ENCODE peak calls at places on chromosomes 6 and 20, in five cellular contexts. One of them, this sample, is unnamed.

GRCh38 chr6:97917369-97917768 is 634.4 kb upstream of the MMS22L start:
- DNase-seq in Peyer's patch: no peak
- DNase-seq in body of pancreas: no peak
- DNase-seq in suprapubic skin: no peak
- DNase-seq in foreskin fibroblast: no peak
- DNase-seq in this sample: no peak

GRCh38 chr6:134379086-134379485 is 61.2 kb upstream of the SGK1 start:
- DNase-seq in suprapubic skin: no peak
- DNase-seq in Peyer's patch: peak
- DNase-seq in foreskin fibroblast: no peak
- DNase-seq in body of pancreas: peak
- DNase-seq in this sample: no peak

GRCh38 chr6:109428889-109429477 is 11.4 kb downstream of the PPIL6 start:
- DNase-seq in suprapubic skin: no peak
- DNase-seq in foreskin fibroblast: peak
- DNase-seq in Peyer's patch: no peak
- DNase-seq in body of pancreas: no peak
- DNase-seq in this sample: no peak

GRCh38 chr6:29710281-29710941 is 12.8 kb upstream of the HLA-F start:
- DNase-seq in foreskin fibroblast: no peak
- DNase-seq in body of pancreas: no peak
- DNase-seq in Peyer's patch: no peak
- DNase-seq in suprapubic skin: no peak
- DNase-seq in this sample: no peak

GRCh38 chr6:101803146-101803545 is 409.6 kb downstream of the GRIK2 start:
- DNase-seq in suprapubic skin: no peak
- DNase-seq in body of pancreas: no peak
- DNase-seq in Peyer's patch: no peak
- DNase-seq in foreskin fibroblast: peak
- DNase-seq in this sample: no peak

GRCh38 chr20:4767084-4767483 is 45.4 kb downstream of the PRND start:
- DNase-seq in suprapubic skin: no peak
- DNase-seq in Peyer's patch: no peak
- DNase-seq in body of pancreas: no peak
- DNase-seq in foreskin fibroblast: no peak
- DNase-seq in this sample: no peak

GRCh38 chr6:37783831-37784584 is 35.5 kb upstream of the ZFAND3 start:
- DNase-seq in body of pancreas: peak
- DNase-seq in suprapubic skin: no peak
- DNase-seq in foreskin fibroblast: no peak
- DNase-seq in Peyer's patch: no peak
- DNase-seq in this sample: no peak

GRCh38 chr6:166408936-166409755 is 26.4 kb upstream of the MPC1 start:
- DNase-seq in suprapubic skin: peak
- DNase-seq in Peyer's patch: no peak
- DNase-seq in body of pancreas: no peak
- DNase-seq in foreskin fibroblast: no peak
- DNase-seq in this sample: no peak

GRCh38 chr6:26272171-26272631 is 92.8 kb upstream of the BTN3A2 start:
- DNase-seq in Peyer's patch: peak
- DNase-seq in foreskin fibroblast: no peak
- DNase-seq in body of pancreas: no peak
- DNase-seq in suprapubic skin: peak
- DNase-seq in this sample: no peak

GRCh38 chr6:14787677-14788076 is 458.2 kb upstream of the JARID2 start:
- DNase-seq in Peyer's patch: no peak
- DNase-seq in foreskin fibroblast: no peak
- DNase-seq in body of pancreas: no peak
- DNase-seq in suprapubic skin: no peak
- DNase-seq in this sample: no peak

GRCh38 chr6:167078745-167079144 is 44.2 kb upstream of the CCR6 start:
- DNase-seq in Peyer's patch: no peak
- DNase-seq in foreskin fibroblast: no peak
- DNase-seq in suprapubic skin: no peak
- DNase-seq in body of pancreas: no peak
- DNase-seq in this sample: no peak

GRCh38 chr20:37411408-37412306 is 65.7 kb downstream of the SRC start:
- DNase-seq in body of pancreas: no peak
- DNase-seq in Peyer's patch: no peak
- DNase-seq in suprapubic skin: no peak
- DNase-seq in foreskin fibroblast: no peak
- DNase-seq in this sample: no peak

GRCh38 chr6:166476634-166477215 is 94.0 kb upstream of the MPC1 start:
- DNase-seq in Peyer's patch: no peak
- DNase-seq in suprapubic skin: peak
- DNase-seq in body of pancreas: peak
- DNase-seq in foreskin fibroblast: no peak
- DNase-seq in this sample: no peak

GRCh38 chr6:133613231-133613630 is 275.7 kb upstream of the TCF21 start:
- DNase-seq in suprapubic skin: no peak
- DNase-seq in Peyer's patch: no peak
- DNase-seq in foreskin fibroblast: no peak
- DNase-seq in body of pancreas: no peak
- DNase-seq in this sample: no peak

GRCh38 chr6:44439270-44440045 is 52.0 kb downstream of the CDC5L start:
- DNase-seq in suprapubic skin: no peak
- DNase-seq in Peyer's patch: no peak
- DNase-seq in foreskin fibroblast: peak
- DNase-seq in body of pancreas: no peak
- DNase-seq in this sample: no peak

GRCh38 chr20:35661013-35661412 is 3.7 kb downstream of the CPNE1 start:
- DNase-seq in foreskin fibroblast: no peak
- DNase-seq in Peyer's patch: no peak
- DNase-seq in body of pancreas: no peak
- DNase-seq in suprapubic skin: no peak
- DNase-seq in this sample: no peak

GRCh38 chr6:152635949-152636674 is 1.1 kb downstream of the SYNE1 start:
- DNase-seq in suprapubic skin: no peak
- DNase-seq in foreskin fibroblast: peak
- DNase-seq in Peyer's patch: no peak
- DNase-seq in body of pancreas: peak
- DNase-seq in this sample: no peak

GRCh38 chr6:46789434-46790358 is 3.5 kb upstream of the MEP1A start:
- DNase-seq in Peyer's patch: no peak
- DNase-seq in foreskin fibroblast: no peak
- DNase-seq in suprapubic skin: no peak
- DNase-seq in body of pancreas: no peak
- DNase-seq in this sample: no peak

GRCh38 chr6:139881251-139881650 is 506.8 kb upstream of the CITED2 start:
- DNase-seq in Peyer's patch: no peak
- DNase-seq in foreskin fibroblast: no peak
- DNase-seq in body of pancreas: no peak
- DNase-seq in suprapubic skin: no peak
- DNase-seq in this sample: no peak

GRCh38 chr6:29552512-29553051 is 7.0 kb downstream of the UBD start:
- DNase-seq in body of pancreas: no peak
- DNase-seq in foreskin fibroblast: peak
- DNase-seq in Peyer's patch: no peak
- DNase-seq in suprapubic skin: no peak
- DNase-seq in this sample: peak

GRCh38 chr6:1311400-1312192 is at the start of gene FOXQ1:
- DNase-seq in foreskin fibroblast: peak
- DNase-seq in suprapubic skin: peak
- DNase-seq in Peyer's patch: peak
- DNase-seq in body of pancreas: peak
- DNase-seq in this sample: no peak

GRCh38 chr6:167487706-167488664 is 163.1 kb downstream of the TTLL2 start:
- DNase-seq in Peyer's patch: no peak
- DNase-seq in foreskin fibroblast: no peak
- DNase-seq in suprapubic skin: no peak
- DNase-seq in body of pancreas: no peak
- DNase-seq in this sample: no peak

GRCh38 chr20:49850463-49851233 is 38.0 kb downstream of the SLC9A8 start:
- DNase-seq in foreskin fibroblast: no peak
- DNase-seq in Peyer's patch: no peak
- DNase-seq in body of pancreas: no peak
- DNase-seq in suprapubic skin: no peak
- DNase-seq in this sample: no peak

GRCh38 chr6:50271817-50272216 is 222.1 kb upstream of the DEFB112 start:
- DNase-seq in body of pancreas: no peak
- DNase-seq in foreskin fibroblast: no peak
- DNase-seq in suprapubic skin: no peak
- DNase-seq in Peyer's patch: no peak
- DNase-seq in this sample: no peak

GRCh38 chr20:48098866-48099265 is 313.6 kb upstream of the SULF2 start:
- DNase-seq in suprapubic skin: no peak
- DNase-seq in body of pancreas: no peak
- DNase-seq in Peyer's patch: no peak
- DNase-seq in foreskin fibroblast: no peak
- DNase-seq in this sample: no peak

GRCh38 chr6:83431545-83432165 is 804 bp upstream of the ME1 start:
- DNase-seq in Peyer's patch: peak
- DNase-seq in suprapubic skin: no peak
- DNase-seq in body of pancreas: peak
- DNase-seq in foreskin fibroblast: no peak
- DNase-seq in this sample: no peak

GRCh38 chr6:83430606-83431544 is at the start of gene ME1:
- DNase-seq in body of pancreas: peak
- DNase-seq in foreskin fibroblast: peak
- DNase-seq in suprapubic skin: peak
- DNase-seq in Peyer's patch: peak
- DNase-seq in this sample: peak

GRCh38 chr6:83432626-83433025 is 1.8 kb upstream of the ME1 start:
- DNase-seq in Peyer's patch: no peak
- DNase-seq in body of pancreas: no peak
- DNase-seq in suprapubic skin: no peak
- DNase-seq in foreskin fibroblast: no peak
- DNase-seq in this sample: no peak

GRCh38 chr6:83429269-83429668 is 1.6 kb downstream of the ME1 start:
- DNase-seq in foreskin fibroblast: no peak
- DNase-seq in suprapubic skin: no peak
- DNase-seq in body of pancreas: no peak
- DNase-seq in Peyer's patch: no peak
- DNase-seq in this sample: no peak

DNA sequence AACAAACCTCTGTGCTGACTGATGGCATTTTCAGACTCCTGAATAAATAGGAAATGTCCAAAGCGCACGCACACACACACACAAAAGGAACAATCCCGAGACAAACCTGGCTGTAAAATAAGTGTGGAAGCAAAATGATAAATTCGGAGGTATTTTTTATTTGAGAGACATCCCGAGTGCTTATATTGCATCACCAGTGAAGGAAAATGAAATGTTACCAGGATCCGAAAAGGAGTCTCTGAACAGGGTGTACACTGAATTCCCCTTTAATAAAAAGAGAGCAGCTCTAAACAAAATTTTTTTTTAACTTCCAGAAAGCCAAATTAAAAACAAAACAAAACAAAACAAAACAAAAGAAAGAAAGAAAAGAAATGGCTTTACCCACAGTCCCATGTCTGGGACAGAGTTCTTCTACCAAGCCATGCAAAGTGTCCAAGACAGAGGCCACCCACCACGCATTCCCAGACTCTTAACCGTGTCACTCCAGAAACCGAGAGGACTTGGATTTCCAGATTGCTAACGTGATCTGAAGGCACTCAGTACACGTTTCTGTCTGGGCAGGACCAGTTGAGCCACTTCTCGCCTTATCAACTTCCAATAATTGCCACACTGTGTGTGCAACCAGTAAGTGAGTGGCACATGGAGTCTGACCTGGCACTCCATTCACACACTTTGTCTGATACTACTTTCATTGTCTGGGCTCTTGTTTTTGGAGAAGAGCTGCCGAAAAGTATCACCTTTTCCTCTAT is 820 bp downstream of the ME1 start:
- DNase-seq in Peyer's patch: no peak
- DNase-seq in body of pancreas: peak
- DNase-seq in foreskin fibroblast: peak
- DNase-seq in suprapubic skin: no peak
- DNase-seq in this sample: no peak
- H3K4me3 ChIP-seq in Peyer's patch: peak
- H3K4me3 ChIP-seq in body of pancreas: peak
- H3K4me3 ChIP-seq in foreskin fibroblast: peak
- H3K4me3 ChIP-seq in suprapubic skin: peak
- H3K4me3 ChIP-seq in this sample: peak

DNA sequence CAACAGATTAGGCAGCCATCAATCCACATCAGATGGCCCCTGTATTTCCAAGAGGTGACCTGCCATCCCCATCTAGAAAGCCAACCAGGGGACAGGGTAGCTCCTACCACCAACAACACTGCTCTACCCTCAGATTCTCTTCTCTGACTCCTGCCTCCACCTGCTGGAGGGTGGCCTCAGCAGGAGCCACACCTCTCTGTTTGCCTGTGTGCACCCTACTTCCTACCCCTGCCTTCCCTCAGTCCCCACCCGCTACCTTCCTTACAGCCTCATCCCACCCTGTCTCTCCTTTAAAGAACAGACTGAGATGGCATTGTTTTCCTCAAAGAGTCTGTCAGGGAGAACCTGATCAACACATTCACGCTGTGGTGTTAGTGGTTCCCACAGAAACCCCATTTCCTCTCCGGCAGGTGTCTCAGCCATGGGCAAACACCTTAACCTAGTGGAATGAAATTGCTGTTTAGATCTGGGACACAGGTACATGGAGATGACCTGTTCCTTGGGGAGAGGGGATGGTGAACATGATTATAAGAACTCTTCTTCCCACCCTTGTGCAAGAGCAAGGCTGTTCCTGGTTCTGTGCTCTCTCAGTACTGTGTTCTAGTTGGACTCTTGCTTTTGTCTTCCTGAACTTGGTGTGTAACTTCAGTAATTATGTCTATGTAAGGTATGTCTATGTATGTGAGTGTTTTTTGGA is 1.8 kb downstream of the ENTPD6 start:
- DNase-seq in body of pancreas: no peak
- DNase-seq in Peyer's patch: no peak
- DNase-seq in suprapubic skin: no peak
- DNase-seq in foreskin fibroblast: no peak
- DNase-seq in this sample: no peak
- TF ChIP-seq CTCF in body of pancreas: peak
- TF ChIP-seq CTCF in Peyer's patch: peak
- TF ChIP-seq CTCF in suprapubic skin: no peak
- TF ChIP-seq CTCF in foreskin fibroblast: no peak
- TF ChIP-seq CTCF in this sample: no peak

GRCh38 chr20:8082999-8083398 is 49.1 kb upstream of the PLCB1 start:
- DNase-seq in Peyer's patch: no peak
- DNase-seq in foreskin fibroblast: peak
- DNase-seq in body of pancreas: no peak
- DNase-seq in suprapubic skin: no peak
- DNase-seq in this sample: no peak

GRCh38 chr20:8076505-8077498 is 55.3 kb upstream of the PLCB1 start:
- DNase-seq in foreskin fibroblast: no peak
- DNase-seq in body of pancreas: no peak
- DNase-seq in Peyer's patch: no peak
- DNase-seq in suprapubic skin: no peak
- DNase-seq in this sample: no peak

GRCh38 chr20:8079976-8080375 is 52.1 kb upstream of the PLCB1 start:
- DNase-seq in suprapubic skin: no peak
- DNase-seq in body of pancreas: no peak
- DNase-seq in foreskin fibroblast: no peak
- DNase-seq in Peyer's patch: no peak
- DNase-seq in this sample: no peak

GRCh38 chr20:8078528-8078914 is 53.5 kb upstream of the PLCB1 start:
- DNase-seq in suprapubic skin: no peak
- DNase-seq in body of pancreas: no peak
- DNase-seq in foreskin fibroblast: no peak
- DNase-seq in Peyer's patch: no peak
- DNase-seq in this sample: no peak

GRCh38 chr20:8082025-8082424 is 50.0 kb upstream of the PLCB1 start:
- DNase-seq in Peyer's patch: no peak
- DNase-seq in body of pancreas: no peak
- DNase-seq in suprapubic skin: no peak
- DNase-seq in foreskin fibroblast: no peak
- DNase-seq in this sample: no peak
- H3K4me3 ChIP-seq in Peyer's patch: no peak
- H3K4me3 ChIP-seq in body of pancreas: no peak
- H3K4me3 ChIP-seq in suprapubic skin: no peak
- H3K4me3 ChIP-seq in foreskin fibroblast: no peak
- H3K4me3 ChIP-seq in this sample: no peak

GRCh38 chr6:42197574-42198362 is 3.0 kb upstream of the GUCA1B start:
- DNase-seq in foreskin fibroblast: peak
- DNase-seq in body of pancreas: no peak
- DNase-seq in Peyer's patch: no peak
- DNase-seq in suprapubic skin: no peak
- DNase-seq in this sample: no peak
- TF ChIP-seq CTCF in foreskin fibroblast: no peak
- TF ChIP-seq CTCF in body of pancreas: no peak
- TF ChIP-seq CTCF in Peyer's patch: no peak
- TF ChIP-seq CTCF in suprapubic skin: no peak
- TF ChIP-seq CTCF in this sample: no peak

This sample was measured in astrocyte of the cerebellum.